ENCODE peak calls at places on chromosome 14, in five cellular contexts. X is progenitor cell of endocrine pancreas, S is mesothelial cell of epicardium, W is GM13976, I is ascending aorta. G is an unnamed sample.

GRCh38 chr14:26841920-26842741 is 244.3 kb upstream of the NOVA1 start:
- DNase-seq in S (no peak), X (no peak), W (no peak), I (no peak), G (no peak)

GRCh38 chr14:104186575-104186974 is 48.2 kb downstream of the KIF26A start:
- DNase-seq in W (no peak), S (no peak), X (no peak), I (no peak), G (no peak)

GRCh38 chr14:61536661-61537566 is 158.4 kb upstream of the HIF1A start:
- DNase-seq in X (no peak), I (no peak), W (no peak), S (no peak), G (no peak)

GRCh38 chr14:61754627-61755381 is 7.4 kb upstream of the SNAPC1 start:
- DNase-seq in I (no peak), S (no peak), W (no peak), X (no peak), G (no peak)

GRCh38 chr14:93945070-93945399 is 17.9 kb downstream of the FAM181A start:
- DNase-seq in W (no peak), I (no peak), X (no peak), S (no peak), G (no peak)

GRCh38 chr14:79598339-79598738 is 613.0 kb downstream of the DIO2 start:
- DNase-seq in I (no peak), X (no peak), W (no peak), S (no peak), G (no peak)

GRCh38 chr14:72033331-72033730 is 101.1 kb downstream of the RGS6 start:
- DNase-seq in W (no peak), X (no peak), S (no peak), I (no peak), G (no peak)

GRCh38 chr14:93369393-93370266 is 22.6 kb downstream of the COX8C start:
- DNase-seq in W (peak), S (no peak), I (no peak), X (no peak), G (no peak)

GRCh38 chr14:72443256-72443655 is 450.6 kb downstream of the DPF3 start:
- DNase-seq in I (no peak), W (no peak), X (no peak), S (no peak), G (no peak)

GRCh38 chr14:33052899-33053400 is 114.3 kb downstream of the NPAS3 start:
- DNase-seq in I (no peak), W (no peak), S (no peak), X (no peak), G (no peak)

GRCh38 chr14:60311417-60311816 is 62.4 kb downstream of the PPM1A start:
- DNase-seq in W (no peak), S (no peak), X (no peak), I (no peak), G (no peak)

GRCh38 chr14:92863281-92863680 is 59.7 kb upstream of the CHGA start:
- DNase-seq in W (no peak), X (no peak), I (no peak), S (no peak), G (no peak)

GRCh38 chr14:96267916-96268315 is 11.9 kb downstream of the BDKRB1 start:
- DNase-seq in W (no peak), S (no peak), I (no peak), X (no peak), G (no peak)

GRCh38 chr14:89955418-89956293 is at the start of gene TDP1:
- DNase-seq in I (peak), W (peak), S (peak), X (peak), G (peak)
- TF ChIP-seq CTCF in I (peak), W (no peak), S (no peak), X (peak), G (no peak)

DNA sequence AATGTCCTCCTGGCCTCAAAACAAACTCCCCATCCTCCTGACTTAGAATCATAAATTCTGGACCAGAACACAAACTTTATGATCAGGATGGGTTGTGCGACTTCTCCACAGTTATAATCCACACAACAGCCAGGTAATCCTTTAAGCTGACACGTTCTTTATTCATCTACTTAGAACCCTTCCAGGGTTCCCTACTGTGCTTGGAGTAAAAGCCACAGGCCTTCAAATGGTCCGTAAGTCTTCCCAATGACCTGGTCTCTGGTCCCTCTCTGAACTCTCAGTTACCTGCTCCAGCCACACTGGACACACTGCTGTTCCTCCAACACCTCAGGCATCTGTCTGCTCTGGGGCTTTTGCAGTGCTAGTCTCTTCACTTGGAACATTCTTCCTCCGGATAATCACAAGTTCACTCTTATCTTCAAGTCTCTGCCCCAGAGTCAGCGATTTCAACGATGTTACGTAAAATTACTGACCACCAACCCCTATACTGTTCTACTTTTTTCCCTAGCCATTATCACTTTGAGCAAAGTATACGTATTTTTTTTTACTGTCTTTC is 1.7 kb upstream of the RNASE7 start:
- DNase-seq in W (no peak), X (no peak), I (no peak), S (no peak), G (no peak)
- TF ChIP-seq CTCF in W (no peak), X (no peak), I (no peak), S (no peak), G (no peak)

GRCh38 chr14:74526854-74527585 is 33.5 kb downstream of the ISCA2 start:
- DNase-seq in X (no peak), W (no peak), I (no peak), S (no peak), G (no peak)
- TF ChIP-seq CTCF in X (peak), W (no peak), I (no peak), S (no peak), G (no peak)

GRCh38 chr14:55131782-55132181 is 2.7 kb downstream of the LGALS3 start:
- DNase-seq in W (no peak), X (no peak), I (no peak), S (no peak), G (no peak)
- TF ChIP-seq CTCF in W (no peak), X (no peak), I (no peak), S (no peak), G (no peak)

GRCh38 chr14:74508292-74508731 is 14.7 kb downstream of the ISCA2 start:
- DNase-seq in S (no peak), I (no peak), X (no peak), W (no peak), G (no peak)
- TF ChIP-seq CTCF in S (no peak), I (no peak), X (peak), W (peak), G (peak)

GRCh38 chr14:57189070-57189469 is 79.6 kb downstream of the EXOC5 start:
- DNase-seq in W (no peak), I (no peak), S (no peak), X (no peak), G (no peak)
- TF ChIP-seq CTCF in W (no peak), I (no peak), S (no peak), X (peak), G (peak)

GRCh38 chr14:45290547-45290946 is 37.5 kb upstream of the MIS18BP1 start:
- DNase-seq in I (no peak), W (no peak), S (no peak), X (no peak), G (no peak)

GRCh38 chr14:45284802-45285201 is 31.8 kb upstream of the MIS18BP1 start:
- DNase-seq in W (no peak), S (no peak), X (no peak), I (no peak), G (no peak)

DNA sequence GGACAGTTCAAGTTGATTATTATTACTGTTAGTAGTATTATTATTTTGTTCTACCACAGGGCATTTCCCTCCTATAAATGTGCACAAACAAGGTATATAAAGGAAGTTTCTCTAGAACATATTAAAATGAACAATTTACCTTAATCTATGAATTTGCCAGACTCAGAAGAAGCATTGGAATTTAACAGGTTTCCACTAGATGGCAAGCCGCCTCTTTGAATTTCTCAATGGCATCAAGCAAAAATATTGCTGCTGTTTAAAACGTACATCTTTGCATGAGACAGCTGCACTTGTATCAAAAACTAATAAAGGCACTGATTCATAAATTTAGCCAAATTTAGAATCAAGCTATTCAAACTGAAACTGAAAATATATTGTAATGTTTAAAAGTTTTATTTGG is 34.6 kb upstream of the MIS18BP1 start:
- DNase-seq in X (no peak), I (no peak), W (no peak), S (no peak), G (no peak)
- TF ChIP-seq CTCF in X (no peak), I (no peak), W (no peak), S (no peak), G (no peak)

GRCh38 chr14:30462358-30462757 is 96.6 kb upstream of the G2E3 start:
- DNase-seq in I (no peak), W (no peak), X (no peak), S (no peak), G (no peak)
- TF ChIP-seq CTCF in I (no peak), W (no peak), X (no peak), S (no peak), G (no peak)

GRCh38 chr14:51236314-51236713 is 3.7 kb upstream of the TMX1 start:
- DNase-seq in S (no peak), W (no peak), X (no peak), I (no peak), G (no peak)

GRCh38 chr14:51242545-51243490 is 2.8 kb downstream of the TMX1 start:
- DNase-seq in W (no peak), S (no peak), I (no peak), X (no peak), G (no peak)

GRCh38 chr14:51244591-51244990 is 4.5 kb downstream of the TMX1 start:
- DNase-seq in W (no peak), I (no peak), S (no peak), X (no peak), G (no peak)

GRCh38 chr14:51240804-51241380 is 845 bp downstream of the TMX1 start:
- DNase-seq in I (no peak), W (no peak), X (no peak), S (no peak), G (no peak)

GRCh38 chr14:51239813-51240803 is at the start of gene TMX1:
- DNase-seq in S (peak), I (peak), X (peak), W (peak), G (peak)
- TF ChIP-seq CTCF in S (no peak), I (no peak), X (peak), W (no peak), G (no peak)